ENCODE peak calls at places on chromosomes 2 and 18, in eight cellular contexts. C is dorsolateral prefrontal cortex, B is heart right ventricle, Y is fibroblast of the aortic adventitia, Q is fibroblast of lung, A is fibroblast of mammary gland, P is neural crest cell, G is stomach. H is an unnamed sample.

GRCh38 chr2:35973737-35974132 is 381.8 kb upstream of the CRIM1 start:
- DNase-seq in C (no peak), B (no peak), Y (no peak), Q (peak), A (no peak), P (no peak), G (no peak), H (no peak)

GRCh38 chr2:190352668-190353536 is 9.5 kb downstream of the INPP1 start:
- DNase-seq in C (no peak), B (no peak), Y (peak), Q (peak), A (peak), P (no peak), G (no peak), H (no peak)

GRCh38 chr2:224882291-224883171 is 159.7 kb downstream of the DOCK10 start:
- DNase-seq in C (no peak), B (no peak), Y (peak), Q (peak), A (peak), P (no peak), G (no peak), H (no peak)

GRCh38 chr2:202529389-202529788 is 105.4 kb upstream of the FAM117B start:
- DNase-seq in C (no peak), B (no peak), Y (peak), Q (peak), A (peak), P (no peak), G (no peak), H (no peak)

GRCh38 chr2:54500404-54501147 is 44.4 kb downstream of the SPTBN1 start:
- DNase-seq in C (no peak), B (peak), Y (no peak), Q (no peak), A (no peak), P (no peak), G (no peak), H (no peak)

GRCh38 chr2:43129676-43130547 is 96.5 kb downstream of the ZFP36L2 start:
- DNase-seq in C (no peak), B (peak), Y (peak), Q (peak), A (peak), P (no peak), G (peak), H (no peak)

GRCh38 chr2:239308696-239309397 is 92.0 kb downstream of the HDAC4 start:
- DNase-seq in C (peak), B (peak), Y (peak), Q (no peak), A (peak), P (no peak), G (peak), H (no peak)

GRCh38 chr2:124034265-124034664 is 9.2 kb downstream of the CNTNAP5 start:
- DNase-seq in C (no peak), B (no peak), Y (no peak), Q (no peak), A (no peak), P (no peak), G (no peak), H (no peak)

GRCh38 chr2:45178854-45179253 is 169.6 kb upstream of the SIX2 start:
- DNase-seq in C (no peak), B (no peak), Y (peak), Q (peak), A (peak), P (no peak), G (no peak), H (no peak)

GRCh38 chr2:29448238-29448637 is 333.0 kb downstream of the CLIP4 start:
- DNase-seq in C (no peak), B (no peak), Y (no peak), Q (no peak), A (no peak), P (no peak), G (no peak), H (no peak)

GRCh38 chr18:54558609-54559585 is 32.1 kb upstream of the DYNAP start:
- DNase-seq in C (no peak), B (no peak), Y (peak), Q (peak), A (peak), P (no peak), G (no peak), H (no peak)

GRCh38 chr2:205496777-205497176 is 185.5 kb upstream of the NRP2 start:
- DNase-seq in C (no peak), B (no peak), Y (peak), Q (peak), A (peak), P (no peak), G (no peak), H (no peak)

GRCh38 chr2:240585101-240585500 is 1.4 kb upstream of the CAPN10 start:
- DNase-seq in C (no peak), B (peak), Y (no peak), Q (no peak), A (peak), P (no peak), G (no peak), H (no peak)

GRCh38 chr2:198327526-198327925 is 523.1 kb downstream of the PLCL1 start:
- DNase-seq in C (no peak), B (no peak), Y (no peak), Q (no peak), A (no peak), P (no peak), G (no peak), H (no peak)

GRCh38 chr2:239811806-239812560 is 213.2 kb downstream of the NDUFA10 start:
- DNase-seq in C (peak), B (no peak), Y (no peak), Q (no peak), A (no peak), P (no peak), G (no peak), H (no peak)

GRCh38 chr18:79681484-79682387 is 2.1 kb downstream of the CTDP1 start:
- DNase-seq in C (no peak), B (no peak), Y (no peak), Q (no peak), A (no peak), P (no peak), G (no peak), H (no peak)

GRCh38 chr2:115880558-115880957 is 1438.1 kb downstream of the DPP10 start:
- DNase-seq in C (no peak), B (no peak), Y (no peak), Q (no peak), A (no peak), P (no peak), G (no peak), H (no peak)
- TF ChIP-seq CTCF in C (no peak), B (no peak), Y (no peak), Q (no peak), A (no peak), P (peak), G (no peak), H (no peak)

DNA sequence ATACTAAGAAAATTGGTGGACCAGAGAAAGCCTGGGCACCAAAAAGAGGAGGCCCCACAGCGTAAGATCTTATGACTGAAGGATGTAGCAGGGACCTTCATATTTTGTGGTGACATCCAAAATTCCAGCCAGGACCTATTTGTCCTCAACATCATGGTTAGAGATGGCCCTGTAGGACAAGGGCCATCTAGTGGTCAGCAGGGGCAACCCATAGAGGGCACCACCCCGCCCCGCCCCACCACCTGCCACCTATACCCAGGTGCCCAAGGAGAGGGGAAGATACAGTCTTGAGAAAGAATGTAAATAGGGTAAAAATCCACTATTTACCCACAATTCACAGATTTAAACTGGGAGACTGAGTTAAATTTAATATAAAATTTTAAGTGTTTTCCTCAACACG is 59.6 kb upstream of the TMEM163 start:
- DNase-seq in C (no peak), B (no peak), Y (no peak), Q (no peak), A (no peak), P (no peak), G (peak), H (no peak)
- TF ChIP-seq CTCF in C (no peak), B (peak), Y (peak), Q (no peak), A (peak), P (peak), G (no peak), H (peak)

GRCh38 chr2:68771211-68771721 is 36.7 kb downstream of the ARHGAP25 start:
- DNase-seq in C (no peak), B (no peak), Y (peak), Q (peak), A (no peak), P (no peak), G (no peak), H (no peak)

GRCh38 chr2:68775272-68775847 is 40.7 kb downstream of the ARHGAP25 start:
- DNase-seq in C (no peak), B (no peak), Y (no peak), Q (no peak), A (no peak), P (no peak), G (no peak), H (no peak)

GRCh38 chr2:68776124-68776523 is 41.5 kb downstream of the ARHGAP25 start:
- DNase-seq in C (no peak), B (no peak), Y (no peak), Q (no peak), A (no peak), P (no peak), G (no peak), H (no peak)

GRCh38 chr2:68772109-68772508 is 37.5 kb downstream of the ARHGAP25 start:
- DNase-seq in C (no peak), B (no peak), Y (no peak), Q (no peak), A (no peak), P (no peak), G (no peak), H (no peak)

DNA sequence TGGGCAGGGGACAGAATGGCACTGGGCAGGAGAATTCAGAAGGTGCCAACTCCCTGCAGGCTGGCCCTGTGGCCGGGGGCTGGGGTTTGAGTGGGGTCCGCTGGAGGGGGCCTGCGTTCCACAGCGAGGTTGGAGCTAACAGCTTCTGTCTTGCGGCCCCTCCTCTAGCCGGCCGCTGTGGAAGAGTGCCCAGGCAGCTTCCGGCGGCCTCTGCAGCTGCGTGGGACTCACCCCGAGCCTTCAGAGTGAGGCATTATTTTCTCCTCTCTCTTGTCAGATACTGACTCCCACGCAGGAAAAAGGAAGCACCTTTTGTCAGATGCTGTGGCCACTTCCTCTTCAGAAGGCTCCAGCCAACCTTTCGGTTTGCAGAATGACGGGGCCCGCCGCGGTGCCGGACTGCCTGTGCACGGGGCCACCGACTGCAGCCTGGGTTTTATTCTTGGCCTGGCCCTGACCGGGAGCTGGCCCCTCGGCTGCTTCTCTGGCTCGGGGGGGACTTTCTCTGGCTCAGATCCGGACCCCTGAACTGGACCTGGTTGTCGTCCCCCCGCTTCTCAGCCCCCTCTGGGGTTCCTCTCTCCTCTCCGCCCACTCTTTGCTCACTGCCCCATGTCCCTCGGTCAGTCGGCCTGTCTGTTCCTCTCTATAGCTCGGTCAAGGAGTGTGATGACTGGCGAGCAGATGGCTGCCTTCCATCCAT is 40.1 kb downstream of the ARHGAP25 start:
- DNase-seq in C (peak), B (peak), Y (no peak), Q (peak), A (peak), P (no peak), G (peak), H (no peak)
- TF ChIP-seq CTCF in C (no peak), B (no peak), Y (no peak), Q (no peak), A (no peak), P (no peak), G (no peak), H (no peak)

GRCh38 chr2:173963323-173963816 is 1.8 kb downstream of the SP3 start:
- DNase-seq in C (peak), B (no peak), Y (peak), Q (peak), A (peak), P (peak), G (no peak), H (no peak)
- TF ChIP-seq CTCF in C (no peak), B (peak), Y (peak), Q (peak), A (peak), P (peak), G (peak), H (no peak)

DNA sequence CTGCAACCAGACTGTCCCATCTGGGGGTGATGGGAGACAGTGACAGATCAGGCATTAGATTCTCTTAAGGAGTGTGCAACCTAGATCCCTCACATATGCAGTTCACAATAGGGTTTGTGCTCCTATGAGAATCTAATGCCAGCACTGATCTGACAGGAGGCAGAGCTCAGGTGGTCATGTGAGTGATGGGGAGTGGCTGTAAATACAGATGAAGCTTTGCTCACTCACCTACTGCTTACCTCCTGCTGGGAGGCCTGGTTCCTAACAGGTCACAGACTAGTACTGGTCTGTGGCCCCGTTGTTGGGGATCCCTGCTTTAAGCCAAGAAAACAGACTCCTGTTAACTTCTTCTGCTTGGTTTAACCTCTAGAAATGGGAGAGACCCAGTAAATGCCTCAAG is 3.2 kb downstream of the CYP27A1 start:
- DNase-seq in C (no peak), B (no peak), Y (no peak), Q (no peak), A (no peak), P (no peak), G (no peak), H (no peak)
- TF ChIP-seq CTCF in C (no peak), B (no peak), Y (no peak), Q (no peak), A (no peak), P (no peak), G (no peak), H (no peak)